ENCODE peak calls at places on chromosomes 2 and 18, in ten cellular contexts. M is CD4-positive, CD25-positive, alpha-beta regulatory T cell; B is MM.1S; P is stimulated activated CD8-positive, alpha-beta memory T cell treated with anti-CD3 and anti-CD28 coated beads, Interleukin-15, amount 100 ng/mL, for 24 hours; X is heart left ventricle; V is HFF-Myc; I is heart right ventricle; O is HS-5; H is cardiac muscle cell; A is left colon. U is an unnamed sample.
A peak's percentile ranks its signal among the peaks of the same experiment; 100 is the strongest.

GRCh38 chr2:237316339-237316738 is 97.6 kb downstream of the COL6A3 start:
- DNase-seq in X (no peak), H (no peak), O (no peak), B (no peak), A (no peak), M (no peak), V (no peak), I (no peak), P (no peak), U (no peak)

GRCh38 chr2:183993052-183993451 is 605.3 kb upstream of the ZNF804A start:
- DNase-seq in X (no peak), P (no peak), H (no peak), V (no peak), B (no peak), M (no peak), A (peak; percentile 11), I (no peak), O (no peak), U (no peak)

GRCh38 chr2:241443486-241444223 is 64.7 kb downstream of the STK25 start:
- DNase-seq in X (no peak), M (peak; percentile 87), O (peak; percentile 19), A (peak; percentile 73), H (peak; percentile 25), V (peak; percentile 31), B (peak; percentile 96), P (peak; percentile 87), I (no peak), U (peak; percentile 8)

GRCh38 chr18:39635192-39635591 is 2069.6 kb upstream of the CELF4 start:
- DNase-seq in M (no peak), X (no peak), H (no peak), V (no peak), P (no peak), B (no peak), O (no peak), I (no peak), A (no peak), U (no peak)

GRCh38 chr2:41364842-41365241 is 683.0 kb upstream of the PKDCC start:
- DNase-seq in B (no peak), P (no peak), O (no peak), H (no peak), A (no peak), V (no peak), M (no peak), X (no peak), I (no peak), U (no peak)

GRCh38 chr2:46134531-46135229 is 162.5 kb upstream of the EPAS1 start:
- DNase-seq in V (no peak), B (no peak), X (no peak), I (peak; percentile 68), O (no peak), H (peak; percentile 80), P (no peak), A (no peak), M (no peak), U (no peak)

GRCh38 chr2:108169982-108170625 is 69.7 kb upstream of the SULT1C3 start:
- DNase-seq in B (peak; percentile 39), X (no peak), A (no peak), I (no peak), H (peak; percentile 40), O (no peak), M (peak; percentile 2), P (no peak), V (no peak), U (peak; percentile 57)

GRCh38 chr2:29463181-29463900 is 348.1 kb downstream of the CLIP4 start:
- DNase-seq in B (no peak), A (no peak), X (no peak), H (peak; percentile 83), I (no peak), M (no peak), V (no peak), P (no peak), O (peak; percentile 85), U (peak; percentile 90)

GRCh38 chr2:105139556-105140236 is 101.8 kb downstream of the MRPS9 start:
- DNase-seq in H (no peak), P (no peak), B (no peak), V (no peak), A (no peak), O (peak; percentile 51), I (no peak), X (no peak), M (no peak), U (no peak)

GRCh38 chr2:7450188-7451156 is 533.3 kb downstream of the RNF144A start:
- DNase-seq in H (no peak), V (no peak), O (no peak), A (no peak), M (no peak), I (no peak), P (no peak), X (no peak), B (no peak), U (no peak)

GRCh38 chr2:56239437-56239836 is 55.6 kb downstream of the CCDC85A start:
- DNase-seq in M (no peak), A (no peak), V (no peak), H (no peak), B (no peak), P (no peak), X (no peak), I (no peak), O (peak; percentile 11), U (peak; percentile 44)

GRCh38 chr18:23105581-23106219 is 29.6 kb upstream of the CABLES1 start:
- DNase-seq in H (no peak), X (no peak), A (peak; percentile 63), O (no peak), V (no peak), P (no peak), I (no peak), B (no peak), M (no peak), U (no peak)

GRCh38 chr2:102048465-102048864 is 56.7 kb downstream of the IL1R2 start:
- DNase-seq in P (no peak), O (no peak), M (no peak), A (no peak), X (no peak), B (no peak), H (no peak), I (no peak), V (no peak), U (no peak)

GRCh38 chr2:161418275-161418714 is 2.2 kb downstream of the TBR1 start:
- DNase-seq in P (no peak), O (no peak), B (no peak), I (no peak), V (no peak), M (no peak), X (no peak), A (no peak), H (no peak), U (no peak)

GRCh38 chr2:129710670-129711495 is 268.6 kb upstream of the RAB6C start:
- DNase-seq in X (no peak), P (no peak), B (no peak), M (no peak), V (no peak), O (no peak), A (no peak), H (no peak), I (no peak), U (no peak)